ENCODE peak calls at places on chromosomes 5 and 9, in six cellular contexts. R, Q, P, Y, W and I are unnamed samples.

GRCh38 chr5:139064613-139065012 is 133.6 kb downstream of the SIL1 start:
- DNase-seq in W (no peak), R (no peak), Y (no peak), Q (no peak), P (peak), I (peak)

GRCh38 chr5:16957305-16958165 is 21.4 kb upstream of the MYO10 start:
- DNase-seq in R (peak), Q (no peak), P (no peak), Y (peak), W (no peak), I (no peak)

GRCh38 chr9:18717751-18718150 is 243.8 kb downstream of the ADAMTSL1 start:
- DNase-seq in Q (no peak), W (no peak), R (peak), Y (no peak), P (no peak), I (no peak)

GRCh38 chr9:82367016-82367415 is 378.4 kb downstream of the SPATA31D1 start:
- DNase-seq in Y (no peak), P (no peak), R (no peak), Q (no peak), W (no peak), I (no peak)

GRCh38 chr9:122126340-122127333 is 32.9 kb downstream of the NDUFA8 start:
- DNase-seq in P (no peak), Y (no peak), R (peak), Q (no peak), W (peak), I (no peak)

GRCh38 chr5:39587675-39588074 is 162.9 kb upstream of the DAB2 start:
- DNase-seq in P (no peak), Q (no peak), W (no peak), R (no peak), Y (no peak), I (no peak)

GRCh38 chr9:20664501-20664900 is 19.6 kb upstream of the FOCAD start:
- DNase-seq in R (no peak), P (no peak), Q (no peak), Y (no peak), W (no peak), I (no peak)

GRCh38 chr9:1701113-1701512 is 314.0 kb upstream of the SMARCA2 start:
- DNase-seq in Q (no peak), W (no peak), R (no peak), Y (no peak), P (no peak), I (no peak)

GRCh38 chr5:87383216-87383615 is 29.5 kb downstream of the CCNH start:
- DNase-seq in Q (no peak), P (no peak), Y (no peak), R (no peak), W (no peak), I (no peak)

GRCh38 chr5:1522601-1523479 is 920 bp downstream of the LPCAT1 start:
- DNase-seq in Q (no peak), P (no peak), Y (peak), W (peak), R (no peak), I (peak)

GRCh38 chr5:114419941-114420340 is 58.1 kb downstream of the KCNN2 start:
- DNase-seq in R (no peak), P (no peak), Q (no peak), W (no peak), Y (no peak), I (no peak)

GRCh38 chr9:129542761-129543160 is 78.1 kb downstream of the C9orf50 start:
- DNase-seq in Y (no peak), R (no peak), Q (no peak), W (no peak), P (no peak), I (no peak)

GRCh38 chr5:123549256-123549904 is 37.4 kb downstream of the CSNK1G3 start:
- DNase-seq in Y (no peak), W (no peak), R (no peak), Q (no peak), P (no peak), I (no peak)

GRCh38 chr5:13957032-13957645 is 12.7 kb upstream of the DNAH5 start:
- DNase-seq in P (peak), Y (no peak), R (peak), Q (no peak), W (peak), I (no peak)

GRCh38 chr9:116705531-116705930 is 18.4 kb downstream of the TRIM32 start:
- DNase-seq in W (no peak), R (no peak), P (no peak), Y (no peak), Q (no peak), I (no peak)

GRCh38 chr5:149735066-149735465 is 5.0 kb downstream of the PPARGC1B start:
- DNase-seq in Q (no peak), Y (peak), W (no peak), R (no peak), P (peak), I (no peak)

GRCh38 chr5:54259090-54259489 is 51.3 kb downstream of the ARL15 start:
- DNase-seq in R (no peak), W (no peak), Y (no peak), Q (no peak), P (no peak), I (no peak)

GRCh38 chr5:119458911-119459632 is 6.8 kb downstream of the HSD17B4 start:
- DNase-seq in W (no peak), Q (no peak), P (no peak), R (no peak), Y (no peak), I (no peak)

GRCh38 chr9:35728041-35728971 is 3.7 kb downstream of the TLN1 start:
- DNase-seq in P (no peak), Q (peak), R (peak), Y (no peak), W (peak), I (no peak)

GRCh38 chr9:18473551-18474279 is at the start of gene ADAMTSL1:
- DNase-seq in P (no peak), Q (peak), R (peak), Y (no peak), W (peak), I (no peak)

GRCh38 chr5:121630402-121630801 is 221.3 kb upstream of the FTMT start:
- DNase-seq in Q (no peak), Y (no peak), W (no peak), P (no peak), R (peak), I (no peak)

GRCh38 chr9:16133556-16134227 is 580.8 kb downstream of the CCDC171 start:
- DNase-seq in R (peak), Q (peak), P (peak), W (peak), Y (no peak), I (no peak)

GRCh38 chr5:142065273-142065672 is 43.3 kb upstream of the NDFIP1 start:
- DNase-seq in Y (no peak), W (peak), P (no peak), R (no peak), Q (no peak), I (peak)
- TF ChIP-seq CTCF in Y (no peak), W (no peak), P (no peak), R (no peak), Q (no peak), I (no peak)

GRCh38 chr5:179794575-179794974 is 789 bp downstream of the LTC4S start:
- DNase-seq in Q (no peak), P (no peak), W (no peak), R (no peak), Y (peak), I (no peak)

GRCh38 chr5:179794171-179794570 is 385 bp downstream of the LTC4S start:
- DNase-seq in Q (no peak), R (no peak), Y (no peak), W (no peak), P (no peak), I (no peak)

GRCh38 chr5:179793470-179794139 is at the start of gene LTC4S:
- DNase-seq in Y (peak), P (no peak), Q (peak), W (no peak), R (peak), I (no peak)

GRCh38 chr5:179795863-179796833 is 2.4 kb downstream of the LTC4S start:
- DNase-seq in Q (peak), Y (peak), W (peak), P (peak), R (peak), I (peak)

GRCh38 chr5:179795049-179795862 is 1.5 kb downstream of the LTC4S start:
- DNase-seq in Q (no peak), Y (peak), R (no peak), W (peak), P (peak), I (no peak)
- TF ChIP-seq CTCF in Q (no peak), Y (no peak), R (no peak), W (no peak), P (no peak), I (no peak)

DNA sequence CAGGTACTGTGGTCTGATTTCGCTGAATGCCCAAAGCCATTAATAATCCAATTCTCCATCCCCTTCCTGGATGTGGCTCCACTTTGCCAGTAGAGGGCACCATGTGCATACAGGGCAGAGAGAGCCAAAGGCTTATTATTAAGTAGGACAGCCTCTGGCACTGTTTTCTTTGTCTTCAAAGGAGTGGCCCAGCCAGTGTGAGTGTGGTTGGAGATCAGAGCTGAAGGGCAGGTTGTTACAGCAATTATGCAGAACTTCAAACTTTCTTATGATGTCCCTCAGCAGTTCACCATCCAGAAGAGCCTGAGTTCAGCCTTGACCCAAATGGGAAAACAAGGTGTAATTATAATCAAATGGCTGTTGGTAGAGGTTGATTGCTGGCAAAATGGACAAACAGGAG is 38.6 kb upstream of the CEMIP2 start:
- DNase-seq in R (peak), W (peak), Y (no peak), P (peak), Q (peak), I (no peak)
- TF ChIP-seq CTCF in R (peak), W (peak), Y (peak), P (peak), Q (peak), I (peak)

GRCh38 chr5:141094481-141095262 is at the start of gene PCDHB2:
- DNase-seq in W (peak), Y (no peak), Q (no peak), P (no peak), R (peak), I (no peak)

GRCh38 chr5:141105350-141105749 is 5.1 kb downstream of the PCDHB3 start:
- DNase-seq in Y (no peak), P (no peak), Q (no peak), W (no peak), R (no peak), I (no peak)

GRCh38 chr5:141101059-141101458 is 786 bp downstream of the PCDHB3 start:
- DNase-seq in W (no peak), R (no peak), Q (no peak), P (no peak), Y (no peak), I (no peak)

GRCh38 chr5:141095263-141095641 is 837 bp downstream of the PCDHB2 start:
- DNase-seq in P (no peak), W (no peak), Q (no peak), R (no peak), Y (no peak), I (no peak)

DNA sequence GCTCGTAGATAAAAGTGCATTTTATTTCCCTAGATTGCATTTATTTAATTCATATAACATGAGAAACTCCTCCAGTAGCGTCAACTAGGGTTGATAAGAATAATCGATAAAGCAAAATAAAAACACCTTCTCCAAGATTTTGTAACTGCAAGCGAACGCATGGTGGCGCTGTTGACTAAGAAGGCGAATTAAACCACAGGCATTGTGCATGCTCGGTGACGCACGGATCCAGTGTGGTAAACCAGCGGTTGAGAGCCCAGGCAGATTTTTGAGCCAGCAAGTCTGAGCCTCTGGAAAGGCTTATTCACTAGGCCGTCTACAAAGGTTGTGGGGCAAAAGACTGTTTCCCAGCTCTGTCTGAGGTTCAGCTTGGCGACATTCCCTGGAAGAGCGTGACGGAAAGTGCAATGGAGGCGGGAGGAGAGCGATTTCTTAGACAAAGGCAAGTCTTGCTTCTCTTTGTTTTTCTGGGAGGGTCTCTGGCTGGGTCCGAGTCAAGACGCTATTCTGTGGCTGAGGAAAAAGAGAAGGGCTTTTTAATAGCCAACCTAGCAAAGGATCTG is at the start of gene PCDHB3:
- DNase-seq in W (no peak), Y (no peak), R (peak), Q (no peak), P (peak), I (no peak)
- TF ChIP-seq CTCF in W (no peak), Y (no peak), R (no peak), Q (peak), P (no peak), I (no peak)

GRCh38 chr5:73867344-73868335 is 241.6 kb downstream of the ARHGEF28 start:
- DNase-seq in W (no peak), Q (no peak), Y (no peak), P (no peak), R (peak), I (no peak)

GRCh38 chr5:73861313-73861978 is 235.4 kb downstream of the ARHGEF28 start:
- DNase-seq in P (no peak), Q (no peak), R (no peak), Y (no peak), W (no peak), I (no peak)

GRCh38 chr5:73863911-73864310 is 237.9 kb downstream of the ARHGEF28 start:
- DNase-seq in P (no peak), W (no peak), Q (no peak), Y (no peak), R (no peak), I (no peak)

GRCh38 chr5:73862796-73863195 is 236.8 kb downstream of the ARHGEF28 start:
- DNase-seq in W (no peak), Y (no peak), R (no peak), P (no peak), Q (no peak), I (no peak)

DNA sequence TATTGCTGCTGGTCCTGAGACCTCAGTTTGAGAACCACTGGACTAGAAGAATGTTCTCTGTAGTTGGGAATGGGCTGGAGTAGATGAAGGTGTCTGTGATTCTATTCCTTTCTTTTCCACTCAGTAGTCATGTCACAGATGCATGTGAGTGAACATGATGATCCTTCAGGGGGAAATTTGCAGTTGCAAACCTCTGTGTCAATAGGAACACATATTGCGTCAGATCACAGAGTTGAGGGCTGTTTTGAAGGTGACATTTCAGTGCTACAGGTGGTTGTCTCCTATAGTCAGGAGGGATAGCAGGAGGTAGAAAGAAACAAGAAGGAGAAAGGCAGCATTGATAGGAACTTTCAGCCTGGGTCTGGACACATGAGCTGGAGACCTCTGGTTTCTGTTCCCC is 239.3 kb downstream of the ARHGEF28 start:
- DNase-seq in Q (no peak), Y (no peak), W (no peak), P (no peak), R (no peak), I (no peak)
- TF ChIP-seq CTCF in Q (no peak), Y (no peak), W (no peak), P (no peak), R (no peak), I (no peak)

DNA sequence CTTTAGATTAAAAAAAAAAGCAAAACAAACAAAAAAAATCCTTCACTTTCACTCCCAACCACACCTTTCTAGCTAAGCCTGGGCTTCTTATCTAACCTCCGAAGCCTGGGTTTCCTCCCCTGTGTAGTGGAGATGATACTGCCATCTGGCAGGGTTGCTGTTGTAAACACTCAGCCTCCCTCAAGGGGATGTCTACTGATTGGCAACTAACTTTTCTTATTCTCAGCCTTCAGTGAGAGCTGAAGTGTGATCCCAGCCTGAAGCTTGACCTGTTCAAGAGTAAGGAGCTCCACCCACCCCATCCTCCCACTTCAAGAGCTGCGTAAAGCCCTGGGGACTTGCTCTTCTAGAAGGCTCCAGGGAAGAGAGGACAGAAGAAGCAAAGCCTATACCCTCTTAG is 21.5 kb upstream of the WWC1 start:
- DNase-seq in W (no peak), Q (no peak), Y (no peak), R (peak), P (no peak), I (no peak)
- TF ChIP-seq CTCF in W (no peak), Q (no peak), Y (no peak), R (no peak), P (no peak), I (no peak)

GRCh38 chr5:95317085-95317484 is 32.2 kb upstream of the MCTP1 start:
- DNase-seq in W (no peak), P (no peak), Q (no peak), Y (no peak), R (no peak), I (no peak)
- TF ChIP-seq CTCF in W (peak), P (peak), Q (no peak), Y (no peak), R (no peak), I (peak)

DNA sequence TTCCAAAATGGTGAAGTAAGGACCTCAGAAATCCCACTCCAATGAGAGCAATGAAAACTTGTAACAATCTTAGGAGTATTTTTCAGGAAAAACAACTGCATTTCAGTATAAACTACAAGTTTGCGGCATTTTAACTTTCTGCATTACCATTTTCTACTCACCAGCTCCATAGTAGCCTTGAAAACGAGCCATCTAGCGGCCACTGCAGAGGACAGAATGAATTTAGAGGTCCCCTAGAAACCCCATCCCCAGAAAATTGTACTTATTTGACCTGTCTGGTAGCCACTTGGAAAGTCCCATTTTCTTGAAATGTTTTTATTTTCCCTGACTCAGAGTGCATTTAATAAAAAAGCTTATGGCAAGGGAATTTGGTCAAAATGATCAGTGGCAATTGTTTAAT is 205.4 kb upstream of the ITGA1 start:
- DNase-seq in P (no peak), R (no peak), Q (no peak), Y (no peak), W (no peak), I (no peak)
- TF ChIP-seq CTCF in P (no peak), R (no peak), Q (no peak), Y (no peak), W (peak), I (peak)

DNA sequence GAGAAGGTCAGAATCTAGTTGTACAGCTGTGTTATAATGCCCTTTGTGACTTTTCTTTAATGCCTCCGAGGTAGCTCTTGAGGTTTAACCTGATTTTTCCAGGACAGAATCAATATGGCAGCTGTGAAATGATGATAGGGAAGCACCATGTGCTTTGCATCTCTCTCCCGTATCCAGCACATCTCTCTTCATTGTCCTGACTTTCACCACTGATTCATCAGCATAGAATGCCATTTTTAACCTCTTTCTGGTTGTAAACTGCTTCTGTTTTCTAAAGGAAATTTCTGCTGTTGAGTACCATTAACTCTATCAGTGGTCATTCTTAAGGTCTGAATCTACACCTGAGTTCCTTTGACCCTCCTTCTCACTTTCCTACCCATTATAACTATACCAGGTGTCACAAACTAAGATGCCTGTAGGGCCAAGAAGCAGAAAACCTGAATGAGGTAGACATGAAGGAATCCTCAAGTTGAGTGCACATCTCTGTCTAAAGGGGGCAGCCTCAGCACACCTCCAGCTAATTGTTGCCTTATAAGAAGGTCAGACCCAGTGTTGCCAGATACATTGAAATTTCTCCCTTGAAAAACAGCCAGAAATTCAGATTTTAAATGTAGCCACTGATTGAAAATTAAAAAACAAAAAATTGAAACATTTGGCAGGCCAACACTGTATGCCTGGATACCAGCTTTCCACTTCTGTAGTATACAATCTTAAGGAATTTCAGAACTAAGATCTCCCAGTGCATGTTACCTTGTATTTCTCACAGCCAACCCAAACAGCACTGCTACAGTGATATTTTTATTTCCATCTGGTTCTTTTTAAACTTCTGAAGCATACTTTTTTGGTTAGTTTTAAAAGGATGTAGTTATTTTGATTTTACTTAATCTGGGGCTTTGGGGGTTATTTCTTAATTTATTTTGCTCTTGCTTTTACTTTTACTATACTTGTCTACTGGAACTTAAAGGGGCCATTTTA is 35.8 kb upstream of the TLX3 start:
- DNase-seq in P (peak), Q (no peak), W (peak), R (peak), Y (no peak), I (no peak)
- TF ChIP-seq CTCF in P (peak), Q (no peak), W (peak), R (no peak), Y (no peak), I (peak)

GRCh38 chr5:129053438-129053837 is 41.1 kb upstream of the ISOC1 start:
- DNase-seq in R (no peak), W (no peak), Y (no peak), P (no peak), Q (no peak), I (no peak)
- TF ChIP-seq CTCF in R (no peak), W (no peak), Y (no peak), P (no peak), Q (no peak), I (no peak)